ENCODE peak calls at places on chromosomes 13 and 19, in eight cellular contexts. Q, B, V, H, U, J, X and W are unnamed samples.

GRCh38 chr13:25733061-25733491 is 318.7 kb downstream of the SHISA2 start:
- DNase-seq in B (no peak), Q (peak), V (no peak), X (no peak), U (peak), H (no peak), J (no peak), W (no peak)

GRCh38 chr13:22496803-22497508 is 683.8 kb upstream of the SGCG start:
- DNase-seq in X (no peak), U (no peak), B (no peak), V (no peak), J (no peak), H (no peak), Q (no peak), W (no peak)

GRCh38 chr19:6767357-6768235 is at the start of gene SH2D3A:
- DNase-seq in H (peak), V (peak), J (peak), Q (peak), U (no peak), X (peak), B (peak), W (peak)

GRCh38 chr19:54310543-54310942 is 2.4 kb downstream of the LILRA5 start:
- DNase-seq in H (no peak), J (no peak), U (no peak), X (no peak), Q (no peak), V (no peak), B (no peak), W (no peak)

GRCh38 chr13:23979361-23980159 is 82.3 kb upstream of the C1QTNF9B start:
- DNase-seq in X (peak), U (peak), H (no peak), B (peak), V (peak), Q (peak), J (peak), W (no peak)

GRCh38 chr13:45367995-45368394 is 27.0 kb upstream of the TPT1 start:
- DNase-seq in Q (no peak), X (no peak), U (no peak), J (no peak), B (no peak), V (no peak), H (no peak), W (no peak)

GRCh38 chr13:46062190-46062589 is 9.6 kb upstream of the ZC3H13 start:
- DNase-seq in V (no peak), J (no peak), H (no peak), X (peak), U (no peak), B (no peak), Q (peak), W (no peak)

GRCh38 chr19:10037809-10038208 is 24.5 kb downstream of the RDH8 start:
- DNase-seq in J (no peak), U (no peak), H (no peak), X (no peak), V (no peak), Q (no peak), B (no peak), W (no peak)

GRCh38 chr19:5250127-5250659 is 90.4 kb downstream of the PTPRS start:
- DNase-seq in J (no peak), H (no peak), V (no peak), Q (no peak), X (no peak), U (no peak), B (no peak), W (no peak)

GRCh38 chr13:108574856-108575255 is 54.6 kb upstream of the MYO16 start:
- DNase-seq in H (no peak), U (no peak), B (no peak), J (no peak), X (no peak), V (no peak), Q (no peak), W (no peak)

GRCh38 chr19:39599116-39599515 is 3.2 kb upstream of the LGALS13 start:
- DNase-seq in B (peak), X (peak), J (peak), Q (peak), U (peak), H (no peak), V (no peak), W (no peak)

GRCh38 chr19:50329146-50329925 is at the start of gene KCNC3:
- DNase-seq in V (peak), J (peak), X (peak), H (peak), Q (peak), B (peak), U (peak), W (peak)

GRCh38 chr19:3818479-3818878 is 32.3 kb upstream of the MATK start:
- DNase-seq in B (no peak), Q (peak), V (no peak), U (no peak), X (no peak), H (no peak), J (no peak), W (no peak)

GRCh38 chr13:43316997-43317396 is 293.6 kb downstream of the DNAJC15 start:
- DNase-seq in J (no peak), Q (peak), H (no peak), X (peak), B (no peak), U (peak), V (no peak), W (peak)

GRCh38 chr19:40398417-40399056 is 8.6 kb upstream of the HIPK4 start:
- DNase-seq in U (no peak), V (peak), B (no peak), H (no peak), X (no peak), J (no peak), Q (no peak), W (no peak)

GRCh38 chr19:5850743-5851293 is 431 bp downstream of the FUT3 start:
- DNase-seq in X (peak), J (no peak), Q (peak), B (no peak), H (no peak), U (no peak), V (no peak), W (no peak)

GRCh38 chr13:113123226-113124150 is 889 bp downstream of the F10 start:
- DNase-seq in Q (peak), V (no peak), X (no peak), U (no peak), J (no peak), H (no peak), B (no peak), W (no peak)

GRCh38 chr13:109764474-109765292 is 21.7 kb downstream of the IRS2 start:
- DNase-seq in Q (no peak), J (no peak), V (no peak), U (no peak), H (no peak), X (no peak), B (no peak), W (peak)

GRCh38 chr13:26325876-26326275 is 71.9 kb downstream of the CDK8 start:
- DNase-seq in J (no peak), V (no peak), B (no peak), H (no peak), U (no peak), Q (no peak), X (no peak), W (no peak)

GRCh38 chr13:26050568-26051230 is 1.1 kb downstream of the SHISA2 start:
- DNase-seq in H (no peak), J (no peak), V (peak), X (peak), Q (peak), B (peak), U (no peak), W (no peak)

GRCh38 chr19:41355802-41356201 is 2.1 kb upstream of the TGFB1 start:
- DNase-seq in B (no peak), U (no peak), X (no peak), H (no peak), V (no peak), J (no peak), Q (no peak), W (no peak)

GRCh38 chr13:104984296-104984818 is 1551.1 kb downstream of the EFNB2 start:
- DNase-seq in J (peak), B (no peak), Q (peak), U (peak), V (no peak), X (peak), H (no peak), W (peak)

GRCh38 chr19:17424743-17425365 is 5.0 kb downstream of the MVB12A start:
- DNase-seq in X (peak), J (no peak), B (peak), Q (peak), V (no peak), H (no peak), U (no peak), W (no peak)

GRCh38 chr19:47267350-47267759 is 7.3 kb upstream of the INAFM1 start:
- DNase-seq in J (no peak), Q (no peak), X (no peak), V (no peak), B (no peak), H (no peak), U (no peak), W (no peak)

GRCh38 chr19:19900124-19900523 is 622 bp upstream of the ZNF93 start:
- DNase-seq in Q (peak), H (no peak), J (no peak), B (no peak), X (peak), V (peak), U (no peak), W (peak)

GRCh38 chr19:41411682-41412265 is 14.2 kb downstream of the BCKDHA start:
- DNase-seq in Q (no peak), U (no peak), X (no peak), B (no peak), V (no peak), H (no peak), J (no peak), W (no peak)

GRCh38 chr19:54790711-54791110 is 12.7 kb upstream of the KIR2DL4 start:
- DNase-seq in J (no peak), U (no peak), H (no peak), X (no peak), B (no peak), V (no peak), Q (no peak), W (no peak)

GRCh38 chr19:45881909-45882528 is 3.9 kb downstream of the IRF2BP1 start:
- DNase-seq in J (no peak), U (no peak), H (no peak), Q (no peak), X (no peak), B (no peak), V (peak), W (peak)

GRCh38 chr19:6103217-6103644 is 7.1 kb downstream of the RFX2 start:
- DNase-seq in Q (peak), V (no peak), U (no peak), J (no peak), X (peak), H (no peak), B (no peak), W (no peak)